ENCODE peak calls at places on chromosomes 12 and 14, in ten cellular contexts. G is left colon; M is activated CD4-positive, CD25-positive, alpha-beta regulatory T cell; B is adipocyte; V is C1 segment of cervical spinal cord; P is T-helper 2 cell; Y is activated T-cell treated with anti-CD3 and anti-CD28 coated beads for 4 hours; X is endodermal cell; R is amniotic stem cell; H is stimulated activated CD4-positive, alpha-beta T cell treated with anti-CD3 and anti-CD28 coated beads, TNF-alpha, amount 100 ng/mL, for 4 hours. O is an unnamed sample.

GRCh38 chr14:55303646-55304277 is 32.5 kb downstream of the FBXO34 start:
- DNase-seq in G (no peak), M (no peak), B (no peak), V (no peak), P (no peak), Y (no peak), X (no peak), R (no peak), H (no peak), O (no peak)

GRCh38 chr14:49892301-49892635 is 614 bp upstream of the ARF6 start:
- DNase-seq in G (no peak), M (no peak), B (peak; percentile 89), V (no peak), P (peak; percentile 79), Y (peak; percentile 31), X (no peak), R (no peak), H (no peak), O (peak; percentile 61)

GRCh38 chr12:126191949-126192348 is 1126.7 kb downstream of the AACS start:
- DNase-seq in G (no peak), M (no peak), B (no peak), V (no peak), P (no peak), Y (no peak), X (peak; percentile 61), R (no peak), H (no peak), O (no peak)

GRCh38 chr12:4518106-4518728 is 20.5 kb upstream of the RAD51AP1 start:
- DNase-seq in G (no peak), M (no peak), B (peak; percentile 61), V (no peak), P (no peak), Y (no peak), X (no peak), R (peak; percentile 4), H (no peak), O (peak; percentile 35)

GRCh38 chr14:87990687-87991086 is 2.3 kb downstream of the GALC start:
- DNase-seq in G (no peak), M (no peak), B (peak; percentile 16), V (no peak), P (no peak), Y (no peak), X (no peak), R (no peak), H (no peak), O (no peak)

GRCh38 chr12:105978276-105978675 is 160.5 kb downstream of the NUAK1 start:
- DNase-seq in G (no peak), M (no peak), B (no peak), V (no peak), P (no peak), Y (no peak), X (no peak), R (no peak), H (no peak), O (no peak)

GRCh38 chr12:131261906-131262305 is 308.2 kb downstream of the ADGRD1 start:
- DNase-seq in G (no peak), M (no peak), B (no peak), V (no peak), P (no peak), Y (no peak), X (no peak), R (no peak), H (no peak), O (no peak)

GRCh38 chr12:2154050-2154449 is 101.3 kb downstream of the CACNA1C start:
- DNase-seq in G (no peak), M (no peak), B (peak; percentile 59), V (no peak), P (no peak), Y (no peak), X (no peak), R (peak; percentile 16), H (no peak), O (no peak)

GRCh38 chr14:96895658-96896271 is 98.6 kb downstream of the VRK1 start:
- DNase-seq in G (no peak), M (no peak), B (no peak), V (no peak), P (no peak), Y (no peak), X (no peak), R (no peak), H (no peak), O (no peak)

GRCh38 chr14:104856869-104857860 is 7.9 kb upstream of the CEP170B start:
- DNase-seq in G (no peak), M (no peak), B (no peak), V (peak; percentile 40), P (no peak), Y (no peak), X (peak; percentile 88), R (no peak), H (no peak), O (no peak)

O was measured in LoVo.